ENCODE peak calls at places on chromosomes 11 and 22, in seven cellular contexts. U is hypothalamus, H is A549, P is NCI-H510A, F is renal cortical epithelial cell, O is HCEC 1CT, Q is dorsolateral prefrontal cortex. W is an unnamed sample.

GRCh38 chr11:79113099-79113498 is 327.7 kb downstream of the TENM4 start:
- DNase-seq in U (no peak), H (no peak), P (no peak), F (no peak), O (no peak), Q (no peak), W (no peak)

GRCh38 chr22:40203568-40203967 is 25.8 kb downstream of the TNRC6B start:
- DNase-seq in U (no peak), H (no peak), P (no peak), F (no peak), O (peak), Q (no peak), W (no peak)

GRCh38 chr11:44863231-44863630 is 87.5 kb downstream of the TP53I11 start:
- DNase-seq in U (no peak), H (no peak), P (no peak), F (no peak), O (no peak), Q (no peak), W (no peak)

GRCh38 chr11:117189941-117190544 is 9.1 kb upstream of the TAGLN start:
- DNase-seq in U (no peak), H (no peak), P (no peak), F (no peak), O (no peak), Q (no peak), W (no peak)

GRCh38 chr11:10622957-10623787 is 54.7 kb upstream of the LYVE1 start:
- DNase-seq in U (peak), H (no peak), P (no peak), F (no peak), O (no peak), Q (no peak), W (no peak)

GRCh38 chr11:130400793-130401483 is 27.5 kb downstream of the ADAMTS8 start:
- DNase-seq in U (no peak), H (no peak), P (no peak), F (no peak), O (peak), Q (no peak), W (no peak)

GRCh38 chr11:119421941-119422504 is 949 bp downstream of the THY1 start:
- DNase-seq in U (no peak), H (no peak), P (no peak), F (no peak), O (peak), Q (peak), W (peak)

GRCh38 chr22:27386186-27386585 is 415.4 kb downstream of the MN1 start:
- DNase-seq in U (no peak), H (peak), P (no peak), F (peak), O (no peak), Q (no peak), W (peak)

GRCh38 chr11:131665344-131665968 is 295.0 kb downstream of the NTM start:
- DNase-seq in U (no peak), H (no peak), P (no peak), F (no peak), O (no peak), Q (no peak), W (no peak)

GRCh38 chr22:23835773-23836144 is 3.0 kb downstream of the DERL3 start:
- DNase-seq in U (no peak), H (no peak), P (no peak), F (no peak), O (no peak), Q (no peak), W (no peak)

GRCh38 chr11:117438371-117439000 is 110.8 kb downstream of the CEP164 start:
- DNase-seq in U (no peak), H (no peak), P (no peak), F (no peak), O (no peak), Q (peak), W (no peak)

GRCh38 chr11:2698386-2699184 is 1.2 kb downstream of the KCNQ1OT1 start:
- DNase-seq in U (no peak), H (no peak), P (no peak), F (no peak), O (no peak), Q (no peak), W (no peak)

GRCh38 chr22:20396639-20397038 is 2.7 kb downstream of the ZNF74 start:
- DNase-seq in U (no peak), H (no peak), P (no peak), F (no peak), O (no peak), Q (no peak), W (no peak)

GRCh38 chr11:129144256-129144655 is 47.9 kb downstream of the ARHGAP32 start:
- DNase-seq in U (no peak), H (no peak), P (no peak), F (no peak), O (no peak), Q (no peak), W (peak)

GRCh38 chr11:85827768-85828639 is 17.1 kb upstream of the SYTL2 start:
- DNase-seq in U (no peak), H (peak), P (no peak), F (peak), O (peak), Q (no peak), W (peak)

GRCh38 chr11:128806496-128807261 is 60.4 kb downstream of the KCNJ1 start:
- DNase-seq in U (no peak), H (no peak), P (no peak), F (no peak), O (no peak), Q (no peak), W (no peak)

GRCh38 chr11:66842501-66842895 is 743 bp upstream of the RCE1 start:
- DNase-seq in U (no peak), H (no peak), P (no peak), F (no peak), O (no peak), Q (no peak), W (no peak)

GRCh38 chr11:16252373-16252772 is 104.0 kb downstream of the SOX6 start:
- DNase-seq in U (no peak), H (peak), P (no peak), F (peak), O (no peak), Q (no peak), W (peak)

GRCh38 chr11:76824980-76825725 is 35.6 kb upstream of the ACER3 start:
- DNase-seq in U (no peak), H (no peak), P (no peak), F (peak), O (no peak), Q (no peak), W (no peak)

GRCh38 chr11:70650075-70650909 is 252.0 kb downstream of the CTTN start:
- DNase-seq in U (peak), H (peak), P (no peak), F (peak), O (peak), Q (no peak), W (peak)

GRCh38 chr11:27367881-27368280 is 4.9 kb upstream of the CCDC34 start:
- DNase-seq in U (no peak), H (no peak), P (peak), F (no peak), O (no peak), Q (no peak), W (no peak)

W was measured in ACHN.